ENCODE peak calls at places on chromosomes 1 and 21, in four cellular contexts. P, Q, H and I are unnamed samples.

GRCh38 chr21:46256501-46256994 is 28.0 kb upstream of the LSS start:
- DNase-seq in H (no peak), Q (no peak), P (no peak), I (no peak)

GRCh38 chr1:67463298-67463960 is 33.2 kb upstream of the SERBP1 start:
- DNase-seq in P (no peak), Q (no peak), H (no peak), I (no peak)

GRCh38 chr1:10561497-10561896 is 86.7 kb downstream of the PEX14 start:
- DNase-seq in Q (no peak), H (no peak), P (no peak), I (no peak)

GRCh38 chr1:192557841-192558595 is 17.6 kb upstream of the RGS1 start:
- DNase-seq in Q (no peak), H (no peak), P (no peak), I (no peak)

GRCh38 chr1:2306151-2306978 is 78.2 kb downstream of the SKI start:
- DNase-seq in H (no peak), Q (no peak), P (no peak), I (no peak)

GRCh38 chr1:186033744-186034345 is 299.7 kb downstream of the HMCN1 start:
- DNase-seq in H (no peak), Q (no peak), P (no peak), I (no peak)

GRCh38 chr1:186152227-186152944 is 222.7 kb downstream of the TPR start:
- DNase-seq in H (no peak), Q (no peak), P (no peak), I (peak; percentile 54)

GRCh38 chr1:234874291-234875288 is 254.0 kb downstream of the TOMM20 start:
- DNase-seq in H (no peak), P (peak; percentile 6), Q (no peak), I (peak; percentile 44)

GRCh38 chr1:173050865-173051264 is at the start of gene TNFSF18:
- DNase-seq in Q (no peak), P (no peak), H (no peak), I (no peak)

GRCh38 chr1:224786533-224787249 is 142.8 kb upstream of the DNAH14 start:
- DNase-seq in P (no peak), Q (no peak), H (no peak), I (no peak)

GRCh38 chr1:44672254-44672955 is 1.9 kb downstream of the TMEM53 start:
- DNase-seq in H (no peak), Q (no peak), P (no peak), I (no peak)

GRCh38 chr1:86704972-86705632 is 726 bp downstream of the SH3GLB1 start:
- DNase-seq in Q (peak; percentile 70), H (peak; percentile 72), P (peak; percentile 48), I (peak; percentile 54)

GRCh38 chr1:3315991-3316943 is 138.2 kb upstream of the ARHGEF16 start:
- DNase-seq in H (no peak), Q (no peak), P (no peak), I (no peak)

GRCh38 chr1:206510371-206510770 is 3.0 kb downstream of the RASSF5 start:
- DNase-seq in H (no peak), P (no peak), Q (no peak), I (no peak)

GRCh38 chr1:118812555-118812954 is 175.6 kb downstream of the TBX15 start:
- DNase-seq in P (no peak), H (no peak), Q (no peak), I (no peak)

GRCh38 chr1:155962599-155963211 is 15.6 kb downstream of the ARHGEF2 start:
- DNase-seq in Q (peak; percentile 38), P (no peak), H (peak; percentile 59), I (peak; percentile 68)

GRCh38 chr1:110011527-110012041 is 22.8 kb upstream of the STRIP1 start:
- DNase-seq in Q (peak; percentile 50), P (no peak), H (peak; percentile 53), I (peak; percentile 34)

GRCh38 chr1:184945678-184946412 is 28.5 kb downstream of the NIBAN1 start:
- DNase-seq in P (no peak), Q (no peak), H (no peak), I (no peak)

GRCh38 chr1:32894019-32894600 is 7.1 kb downstream of the TMEM54 start:
- DNase-seq in Q (no peak), P (no peak), H (no peak), I (no peak)

GRCh38 chr1:20499718-20500117 is 8.2 kb downstream of the MUL1 start:
- DNase-seq in H (no peak), P (no peak), Q (no peak), I (no peak)

GRCh38 chr1:150272379-150272840 is at the start of gene C1orf54:
- DNase-seq in P (peak; percentile 48), H (no peak), Q (peak; percentile 26), I (no peak)
- TF ChIP-seq CTCF in P (peak; percentile 28), H (no peak), Q (no peak), I (no peak)

DNA sequence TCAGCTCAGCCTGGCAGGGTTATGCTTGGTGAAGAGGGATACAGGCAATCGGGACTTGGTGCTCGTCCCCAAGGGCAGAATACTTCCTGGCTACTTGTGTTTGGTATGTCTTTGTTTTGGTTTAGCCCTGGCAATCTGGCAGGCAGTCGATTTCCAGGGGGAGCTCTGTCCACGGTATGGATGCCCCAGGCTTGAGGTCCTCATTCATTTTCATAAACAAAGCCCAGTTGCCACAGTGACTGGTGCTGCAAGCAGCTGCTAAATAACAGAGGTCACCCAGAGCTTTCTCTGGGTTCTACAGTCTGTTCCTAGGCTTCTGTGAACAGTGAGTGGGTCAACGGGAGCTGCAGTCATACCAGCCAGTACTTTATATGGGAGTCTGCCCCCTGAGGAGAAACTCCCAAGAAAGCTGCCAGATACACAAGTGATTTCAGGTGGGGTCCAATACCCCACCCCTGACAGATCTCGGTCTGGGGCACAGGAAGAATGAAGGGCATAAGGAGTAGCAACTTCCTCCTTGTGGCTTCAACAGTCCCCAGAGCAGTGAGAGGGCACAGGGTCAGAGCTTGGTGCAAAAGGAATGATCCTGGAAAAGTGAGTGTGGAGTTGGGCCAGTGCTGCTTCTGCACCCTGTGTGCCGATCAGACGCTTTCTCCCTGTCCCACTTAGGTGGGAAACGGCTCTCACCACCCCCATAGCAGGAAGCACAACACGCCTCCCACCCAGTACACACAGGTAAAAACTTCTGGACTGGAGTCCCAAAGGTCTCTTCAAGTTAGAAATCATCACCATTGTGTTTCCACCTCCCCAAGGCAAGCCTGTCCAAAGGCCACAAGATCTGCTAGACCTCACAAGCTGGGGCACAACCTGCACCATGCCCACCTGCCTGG is 55.5 kb downstream of the TGFBR3 start:
- DNase-seq in P (peak; percentile 76), H (peak; percentile 62), Q (peak; percentile 67), I (peak; percentile 81)
- TF ChIP-seq CTCF in P (peak; percentile 52), H (no peak), Q (peak; percentile 23), I (peak; percentile 13)

GRCh38 chr1:175179837-175180590 is 12.6 kb downstream of the KIAA0040 start:
- DNase-seq in Q (no peak), H (no peak), P (no peak), I (no peak)

GRCh38 chr1:175178456-175178855 is 14.1 kb downstream of the KIAA0040 start:
- DNase-seq in Q (no peak), P (no peak), H (no peak), I (no peak)

GRCh38 chr1:175174702-175175102 is 17.9 kb downstream of the KIAA0040 start:
- DNase-seq in Q (no peak), P (no peak), H (no peak), I (no peak)

GRCh38 chr1:175176246-175176645 is 16.3 kb downstream of the KIAA0040 start:
- DNase-seq in H (no peak), P (no peak), Q (no peak), I (no peak)

GRCh38 chr1:175178056-175178455 is 14.5 kb downstream of the KIAA0040 start:
- DNase-seq in Q (no peak), H (no peak), P (no peak), I (no peak)
- TF ChIP-seq CTCF in Q (no peak), H (no peak), P (no peak), I (no peak)

GRCh38 chr1:92277105-92277504 is 21.7 kb downstream of the GLMN start:
- DNase-seq in Q (no peak), P (no peak), H (no peak), I (no peak)

GRCh38 chr1:92276082-92276481 is 22.7 kb downstream of the GLMN start:
- DNase-seq in P (no peak), H (no peak), Q (no peak), I (no peak)

GRCh38 chr1:92273039-92273438 is 25.7 kb downstream of the GLMN start:
- DNase-seq in P (no peak), Q (no peak), H (no peak), I (no peak)

GRCh38 chr1:92274939-92275338 is 23.8 kb downstream of the GLMN start:
- DNase-seq in Q (no peak), H (no peak), P (no peak), I (no peak)
- TF ChIP-seq CTCF in Q (no peak), H (no peak), P (no peak), I (no peak)

DNA sequence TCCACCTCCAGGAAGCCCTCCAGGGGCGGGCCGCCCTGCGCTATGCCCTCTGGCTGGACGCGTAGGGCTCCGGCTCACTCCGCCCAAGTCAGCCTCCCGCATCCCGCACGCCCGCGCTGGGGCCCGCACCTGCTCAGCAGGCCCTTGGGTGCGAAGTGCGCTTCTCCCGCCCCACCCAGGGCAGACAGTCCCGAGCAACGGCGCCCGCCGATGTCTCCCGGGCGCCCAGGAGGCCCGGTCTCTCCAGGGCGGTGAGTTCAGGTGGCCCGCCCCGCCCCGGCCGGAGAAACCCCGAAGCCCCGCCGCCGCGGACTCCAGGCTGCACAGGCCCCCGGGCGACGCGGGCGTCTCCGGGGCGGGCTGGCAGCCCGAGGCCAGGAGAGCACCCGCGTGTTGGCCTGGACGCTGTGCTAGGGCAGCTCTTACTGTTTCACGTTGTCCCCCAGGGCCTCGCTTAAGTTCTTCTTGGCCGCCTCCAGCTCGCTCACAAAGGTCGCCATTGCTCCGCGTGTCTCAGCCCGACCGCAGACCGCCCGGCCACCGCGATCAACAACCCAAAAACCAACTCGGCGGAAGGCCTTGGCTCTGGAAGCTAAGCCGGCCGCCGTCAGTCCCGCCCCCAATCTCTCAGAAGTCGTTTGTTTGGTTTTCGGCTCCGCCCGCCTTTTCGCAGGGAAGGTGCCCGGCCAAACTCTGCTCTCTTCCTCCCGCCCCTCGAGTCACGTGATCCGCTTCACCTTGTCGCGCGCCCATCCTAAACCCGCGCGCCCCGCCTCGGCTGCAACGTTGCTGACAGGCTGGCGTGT is at the start of gene TADA1:
- DNase-seq in H (peak; percentile 99), P (peak; percentile 98), Q (peak; percentile 99), I (peak; percentile 99)
- TF ChIP-seq CTCF in H (no peak), P (peak; percentile 25), Q (no peak), I (no peak)